ENCODE peak calls at places on chromosomes 5 and 9, in nine cellular contexts. R, C, X, H, A, I, P, F and O are unnamed samples.

GRCh38 chr9:121284733-121285451 is 16.9 kb downstream of the GSN start:
- DNase-seq in A (no peak), H (peak), X (no peak), R (no peak), I (no peak), P (peak), C (no peak), F (no peak), O (no peak)

GRCh38 chr9:134326754-134327526 is 685 bp downstream of the RXRA start:
- DNase-seq in X (no peak), C (peak), P (no peak), I (peak), F (peak), H (peak), A (no peak), R (peak), O (no peak)

GRCh38 chr5:5276471-5276870 is 136.3 kb downstream of the ADAMTS16 start:
- DNase-seq in R (no peak), I (no peak), H (no peak), A (no peak), C (no peak), P (no peak), F (no peak), X (no peak), O (no peak)

GRCh38 chr9:33942471-33943083 is 106.1 kb downstream of the UBAP2 start:
- DNase-seq in X (no peak), F (peak), H (no peak), A (no peak), R (peak), P (no peak), I (no peak), C (peak), O (no peak)

GRCh38 chr5:143824851-143825720 is 13.1 kb downstream of the HMHB1 start:
- DNase-seq in R (peak), I (peak), X (peak), A (no peak), H (peak), C (peak), F (peak), P (peak), O (peak)

GRCh38 chr9:79611091-79611614 is 39.4 kb downstream of the TLE4 start:
- DNase-seq in H (no peak), A (no peak), X (no peak), F (no peak), R (peak), C (no peak), I (no peak), P (no peak), O (no peak)

GRCh38 chr5:59592101-59592500 is 301.4 kb downstream of the PDE4D start:
- DNase-seq in X (no peak), H (no peak), C (no peak), P (no peak), F (no peak), A (no peak), I (no peak), R (peak), O (no peak)

GRCh38 chr5:72457491-72457890 is 49.7 kb downstream of the ZNF366 start:
- DNase-seq in F (no peak), P (no peak), C (no peak), A (no peak), R (no peak), H (no peak), I (no peak), X (no peak), O (no peak)

GRCh38 chr5:160198886-160199409 is 30.4 kb upstream of the FABP6 start:
- DNase-seq in H (no peak), F (no peak), C (no peak), P (no peak), X (no peak), R (no peak), I (no peak), A (no peak), O (no peak)
- H3K4me3 ChIP-seq in H (peak), F (no peak), C (peak), P (peak), X (peak), R (no peak), I (no peak), A (peak), O (peak)

GRCh38 chr5:234450-234849 is 16.3 kb downstream of the SDHA start:
- DNase-seq in X (no peak), R (no peak), I (no peak), C (no peak), F (no peak), A (no peak), P (no peak), H (no peak), O (no peak)
- TF ChIP-seq POLR2A in X (no peak), R (no peak), I (no peak), C (no peak), F (no peak), A (no peak), P (no peak), H (no peak), O (no peak)

DNA sequence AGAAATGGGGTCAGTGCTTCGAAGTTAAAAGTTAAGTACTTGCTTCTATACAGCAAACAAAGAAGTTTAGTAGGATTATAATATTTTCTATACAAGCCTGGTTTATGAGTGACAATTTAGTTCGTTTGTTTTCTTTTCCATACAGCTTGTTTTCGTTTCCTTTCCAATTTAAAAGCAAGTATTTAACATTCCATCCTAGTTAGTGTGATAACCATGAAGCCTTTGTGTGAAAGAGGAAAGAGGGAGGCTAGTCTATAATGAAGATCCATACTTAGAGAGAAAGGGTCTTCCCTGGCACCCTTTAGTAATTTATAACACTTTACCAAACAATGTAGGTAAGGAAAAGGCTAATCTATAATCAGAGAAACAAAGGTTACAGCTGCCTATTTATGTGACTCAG is 51.0 kb downstream of the SLC1A1 start:
- DNase-seq in R (no peak), X (no peak), H (no peak), A (no peak), I (no peak), C (no peak), P (no peak), F (peak), O (no peak)
- H3K27ac ChIP-seq in R (no peak), X (no peak), H (no peak), A (no peak), I (no peak), C (no peak), P (no peak), F (peak), O (no peak)

GRCh38 chr5:113293068-113293571 is 141.7 kb downstream of the TSSK1B start:
- DNase-seq in H (no peak), I (peak), P (no peak), R (peak), A (no peak), F (peak), X (no peak), C (no peak), O (no peak)
- H3K4me3 ChIP-seq in H (peak), I (peak), P (peak), R (peak), A (peak), F (peak), X (peak), C (no peak), O (peak)

DNA sequence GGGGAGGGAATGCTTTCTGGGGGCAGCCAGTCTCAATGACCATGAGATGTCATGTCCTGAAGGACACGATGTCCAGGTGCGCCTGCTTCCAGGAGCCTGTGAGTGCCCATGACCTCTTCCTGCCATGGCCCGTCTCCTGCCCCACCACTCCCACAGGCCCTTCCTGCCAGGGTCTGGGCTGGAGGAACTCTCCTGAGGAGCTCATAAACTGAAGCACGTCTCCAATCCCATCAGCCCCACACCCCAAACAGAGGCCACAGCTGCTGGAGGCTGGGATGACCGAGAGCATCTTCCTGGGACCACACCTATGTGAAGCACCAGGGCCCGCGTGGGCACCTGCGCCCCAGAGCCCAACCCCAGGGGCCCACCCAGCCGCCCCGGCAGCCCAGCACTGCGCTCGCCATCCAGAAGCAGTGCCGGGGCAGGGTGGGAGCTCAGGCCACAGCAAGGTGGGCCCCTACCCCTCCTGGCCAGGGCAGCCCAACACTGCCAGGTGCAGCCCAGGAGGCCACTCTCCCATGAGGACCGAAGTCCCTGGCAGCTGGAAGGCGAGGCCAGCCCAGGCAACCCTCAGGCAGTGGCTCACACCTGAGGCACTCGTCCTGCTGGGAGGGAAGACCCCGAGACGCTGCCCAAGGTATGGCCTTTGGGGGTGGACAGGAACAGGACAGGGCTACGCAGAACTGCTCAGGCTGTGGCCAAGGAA is 53.9 kb upstream of the UBAC1 start:
- DNase-seq in X (no peak), R (no peak), F (no peak), H (no peak), P (no peak), A (no peak), C (no peak), I (no peak), O (no peak)
- TF ChIP-seq POLR2A in X (no peak), R (no peak), F (no peak), H (no peak), P (no peak), A (no peak), C (no peak), I (no peak), O (no peak)

GRCh38 chr9:83359039-83359438 is 179.2 kb downstream of the FRMD3 start:
- DNase-seq in C (no peak), X (no peak), R (no peak), H (no peak), P (no peak), A (no peak), F (no peak), I (no peak), O (no peak)

GRCh38 chr9:83355024-83355444 is 183.2 kb downstream of the FRMD3 start:
- DNase-seq in A (no peak), X (no peak), I (no peak), H (no peak), R (peak), F (no peak), P (no peak), C (no peak), O (no peak)

DNA sequence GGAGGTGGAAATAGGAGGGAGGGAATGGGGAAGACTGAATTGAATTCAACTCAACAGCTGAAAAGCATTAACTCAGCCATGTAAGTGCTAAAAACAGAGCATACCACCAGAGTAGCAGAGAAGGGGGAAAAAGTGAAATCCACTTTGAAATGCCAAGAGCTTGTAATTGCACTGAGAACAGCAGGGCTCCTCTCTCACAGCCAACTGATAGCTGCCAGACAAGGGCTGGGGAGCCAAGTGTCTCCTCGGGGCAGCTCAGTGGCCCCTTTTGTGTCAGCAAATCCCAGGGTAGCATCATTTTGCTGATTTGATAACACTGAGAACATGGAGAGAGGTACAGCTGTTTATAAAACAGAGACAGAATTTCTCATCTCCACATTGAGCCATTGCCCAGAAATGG is 182.5 kb downstream of the FRMD3 start:
- DNase-seq in P (no peak), F (no peak), R (no peak), A (no peak), X (no peak), C (no peak), H (no peak), I (no peak), O (no peak)
- H3K27ac ChIP-seq in P (no peak), F (no peak), R (no peak), A (no peak), X (no peak), C (no peak), H (peak), I (no peak), O (no peak)